ENCODE peak calls at places on chromosomes 3 and 15, in four cellular contexts. F is GM12891, Y is K562, K is GM12878. Z is an unnamed sample.

GRCh38 chr15:40081691-40082194 is 26.9 kb downstream of the BMF start:
- DNase-seq in F (no peak), Y (peak), K (no peak), Z (peak)

GRCh38 chr3:40690696-40691597 is 166.2 kb downstream of the ZNF621 start:
- DNase-seq in F (no peak), Y (no peak), K (no peak), Z (no peak)

GRCh38 chr3:161345023-161345422 is 26.3 kb downstream of the SPTSSB start:
- DNase-seq in F (no peak), Y (no peak), K (no peak), Z (no peak)

GRCh38 chr3:16028604-16029003 is 145.9 kb upstream of the GALNT15 start:
- DNase-seq in F (no peak), Y (no peak), K (no peak), Z (no peak)

GRCh38 chr3:113534365-113534764 is 2.0 kb downstream of the SIDT1 start:
- DNase-seq in F (no peak), Y (no peak), K (no peak), Z (no peak)

GRCh38 chr3:58333206-58334012 is 717 bp downstream of the PXK start:
- DNase-seq in F (peak), Y (no peak), K (no peak), Z (no peak)

GRCh38 chr3:171393032-171393744 is 67.0 kb downstream of the TNIK start:
- DNase-seq in F (no peak), Y (no peak), K (no peak), Z (no peak)

GRCh38 chr15:72599855-72600464 is 54.5 kb upstream of the GOLGA6B start:
- DNase-seq in F (peak), Y (peak), K (no peak), Z (peak)

GRCh38 chr15:71048913-71049675 is 66.2 kb upstream of the THSD4 start:
- DNase-seq in F (no peak), Y (no peak), K (no peak), Z (no peak)

GRCh38 chr3:195801251-195802183 is 10.2 kb downstream of the MUC4 start:
- DNase-seq in F (no peak), Y (no peak), K (no peak), Z (no peak)

GRCh38 chr3:172317481-172317880 is 130.8 kb downstream of the GHSR start:
- DNase-seq in F (no peak), Y (no peak), K (no peak), Z (no peak)

GRCh38 chr3:85304360-85304964 is 345.7 kb downstream of the CADM2 start:
- DNase-seq in F (no peak), Y (peak), K (no peak), Z (no peak)
- TF ChIP-seq SPI1 in F (no peak), Y (no peak), K (no peak), Z (no peak)

DNA sequence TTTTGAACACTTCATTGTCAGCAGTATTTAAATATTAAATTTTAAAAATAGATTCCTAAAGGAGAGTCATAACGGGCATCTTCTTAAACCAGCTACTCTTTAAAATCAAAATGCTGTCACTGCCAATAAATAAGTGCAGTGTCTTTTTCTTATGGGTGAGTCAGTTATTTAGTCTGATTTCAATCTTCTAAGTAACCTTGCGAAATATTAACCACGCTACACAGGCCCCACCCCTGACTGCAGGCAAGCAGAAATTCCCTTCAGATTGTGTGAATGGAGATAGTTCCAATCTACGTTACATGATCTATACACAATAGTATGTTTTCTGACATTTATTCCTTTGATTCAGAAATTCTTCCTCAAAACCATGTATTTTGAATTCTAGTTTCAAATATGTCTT is 141.5 kb downstream of the GADL1 start:
- DNase-seq in F (no peak), Y (no peak), K (no peak), Z (peak)
- TF ChIP-seq SPI1 in F (no peak), Y (no peak), K (no peak), Z (no peak)

GRCh38 chr15:41844814-41845213 is 6.2 kb downstream of the PLA2G4B start:
- DNase-seq in F (no peak), Y (no peak), K (no peak), Z (no peak)
- TF ChIP-seq SPI1 in F (no peak), Y (no peak), K (no peak), Z (no peak)

GRCh38 chr3:155334215-155334896 is 40.9 kb upstream of the STRIT1 start:
- DNase-seq in F (no peak), Y (no peak), K (no peak), Z (no peak)

GRCh38 chr3:155332668-155333160 is 39.2 kb upstream of the STRIT1 start:
- DNase-seq in F (no peak), Y (no peak), K (no peak), Z (no peak)

GRCh38 chr3:155339052-155339451 is 45.6 kb upstream of the STRIT1 start:
- DNase-seq in F (no peak), Y (no peak), K (no peak), Z (no peak)

GRCh38 chr3:155335955-155336354 is 42.5 kb upstream of the STRIT1 start:
- DNase-seq in F (no peak), Y (no peak), K (peak), Z (no peak)

GRCh38 chr3:155334897-155335883 is 41.7 kb upstream of the STRIT1 start:
- DNase-seq in F (peak), Y (peak), K (peak), Z (peak)
- TF ChIP-seq SPI1 in F (no peak), Y (no peak), K (no peak), Z (no peak)

GRCh38 chr15:33956397-33956796 is 11.9 kb upstream of the CHRM5 start:
- DNase-seq in F (no peak), Y (no peak), K (no peak), Z (no peak)

GRCh38 chr15:33960160-33960559 is 8.1 kb upstream of the CHRM5 start:
- DNase-seq in F (no peak), Y (no peak), K (no peak), Z (peak)

DNA sequence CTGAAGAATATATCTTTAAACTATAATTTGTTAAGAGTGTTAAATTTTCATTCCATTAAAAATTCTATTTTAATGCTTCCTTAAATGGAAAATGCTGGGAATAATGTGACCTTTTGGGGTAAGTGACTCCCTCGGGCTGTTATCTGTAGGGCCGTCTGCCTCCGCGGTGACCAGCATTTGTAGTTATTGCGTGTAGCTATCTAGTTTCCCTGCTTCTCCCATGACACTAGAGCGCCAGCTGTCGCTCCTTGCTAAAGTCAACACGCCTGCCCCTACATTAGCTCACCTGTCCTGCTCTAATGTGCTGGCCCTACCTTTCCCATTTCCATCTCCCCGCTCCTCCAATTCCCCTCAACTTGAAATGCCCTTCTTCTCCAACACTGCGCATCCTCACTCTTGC is 12.4 kb upstream of the CHRM5 start:
- DNase-seq in F (no peak), Y (no peak), K (no peak), Z (no peak)
- TF ChIP-seq SPI1 in F (no peak), Y (no peak), K (no peak), Z (no peak)

DNA sequence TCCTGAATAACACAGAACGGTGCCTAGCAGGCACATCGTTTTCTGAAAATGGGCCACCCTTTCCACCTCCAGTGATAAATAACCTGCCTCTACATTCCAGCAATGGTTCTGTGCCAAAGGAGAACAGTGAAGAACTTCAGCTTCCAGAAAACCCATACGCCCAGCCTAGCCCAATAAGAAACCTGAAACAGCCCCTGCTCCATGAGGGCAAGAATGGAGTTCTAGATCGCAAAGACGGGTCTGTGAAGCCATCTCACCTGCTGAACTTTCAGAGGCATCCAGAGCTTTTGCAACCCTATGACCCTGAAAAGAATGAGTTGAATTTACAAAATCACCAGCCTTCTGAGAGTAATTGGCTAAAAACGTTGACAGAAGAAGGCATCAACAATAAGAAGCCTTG is 61.9 kb downstream of the CGNL1 start:
- DNase-seq in F (no peak), Y (no peak), K (no peak), Z (no peak)
- TF ChIP-seq SPI1 in F (no peak), Y (no peak), K (no peak), Z (no peak)

GRCh38 chr3:14814473-14814872 is 4.3 kb upstream of the FGD5 start:
- DNase-seq in F (no peak), Y (no peak), K (no peak), Z (no peak)
- TF ChIP-seq SPI1 in F (no peak), Y (no peak), K (no peak), Z (no peak)